ENCODE peak calls at places on chromosomes 13 and 19, in six cellular contexts. P, A, M, N, J and C are unnamed samples.

GRCh38 chr19:6216996-6217751 is 62.6 kb downstream of the MLLT1 start:
- DNase-seq in J (no peak), N (peak; percentile 81), M (no peak), A (peak; percentile 34), P (peak; percentile 83), C (no peak)

GRCh38 chr13:98291658-98292057 is 114.6 kb upstream of the RNF113B start:
- DNase-seq in P (peak; percentile 13), M (no peak), A (no peak), N (no peak), J (no peak), C (no peak)

GRCh38 chr19:39342647-39343305 is 555 bp downstream of the SAMD4B start:
- DNase-seq in J (no peak), M (no peak), P (peak; percentile 36), N (peak; percentile 40), A (no peak), C (no peak)

GRCh38 chr19:9986787-9987281 is 23.5 kb downstream of the COL5A3 start:
- DNase-seq in P (peak; percentile 78), N (peak; percentile 55), J (no peak), A (no peak), M (no peak), C (peak; percentile 47)

GRCh38 chr13:80040219-80040976 is 300.5 kb downstream of the SPRY2 start:
- DNase-seq in J (no peak), A (no peak), P (peak; percentile 90), N (no peak), M (peak; percentile 91), C (peak; percentile 50)

GRCh38 chr13:78022164-78022877 is 103.7 kb upstream of the EDNRB start:
- DNase-seq in M (no peak), A (no peak), N (no peak), P (peak; percentile 74), J (no peak), C (peak; percentile 11)

GRCh38 chr13:71625694-71626093 is 241.3 kb downstream of the DACH1 start:
- DNase-seq in J (no peak), M (no peak), A (no peak), P (peak; percentile 49), N (no peak), C (no peak)

GRCh38 chr13:58584610-58585009 is 953.1 kb downstream of the PCDH17 start:
- DNase-seq in A (no peak), N (no peak), P (no peak), M (no peak), J (no peak), C (no peak)

GRCh38 chr13:109654341-109655205 is 131.8 kb downstream of the IRS2 start:
- DNase-seq in M (no peak), N (no peak), J (no peak), A (no peak), P (peak; percentile 72), C (no peak)

GRCh38 chr13:51797664-51798488 is 6.1 kb downstream of the DHRS12 start:
- DNase-seq in M (peak; percentile 54), J (no peak), N (no peak), A (no peak), P (peak; percentile 71), C (peak; percentile 37)

GRCh38 chr13:69363360-69363759 is 744.3 kb upstream of the ATXN8OS start:
- DNase-seq in A (no peak), N (no peak), J (no peak), M (no peak), P (no peak), C (no peak)

GRCh38 chr19:11254662-11255061 is 7.7 kb downstream of the DOCK6 start:
- DNase-seq in M (no peak), P (no peak), J (no peak), N (no peak), A (no peak), C (no peak)

GRCh38 chr19:19691683-19692082 is 23.0 kb downstream of the ZNF101 start:
- DNase-seq in P (no peak), M (no peak), J (no peak), N (no peak), A (no peak), C (no peak)

GRCh38 chr19:31113250-31113685 is 236.0 kb downstream of the TSHZ3 start:
- DNase-seq in N (no peak), A (no peak), M (no peak), J (no peak), P (no peak), C (no peak)

GRCh38 chr13:23715762-23716235 is 145.6 kb downstream of the TNFRSF19 start:
- DNase-seq in P (no peak), A (no peak), N (no peak), M (no peak), J (no peak), C (no peak)

GRCh38 chr19:18637644-18638630 is 1.1 kb downstream of the KLHL26 start:
- DNase-seq in N (no peak), P (no peak), A (no peak), J (no peak), M (peak; percentile 54), C (no peak)

GRCh38 chr19:1093330-1093729 is 1.8 kb downstream of the POLR2E start:
- DNase-seq in J (no peak), N (no peak), P (no peak), A (peak; percentile 42), M (no peak), C (no peak)
- H3K4me3 ChIP-seq in J (no peak overlapping the region), N (no peak overlapping the region), P (no peak overlapping the region), A (no peak overlapping the region), M (no peak overlapping the region), C (no peak overlapping the region)

GRCh38 chr19:2611483-2612464 is 90.7 kb downstream of the GNG7 start:
- DNase-seq in A (no peak), N (no peak), P (no peak), J (no peak), M (no peak), C (no peak)
- TF ChIP-seq CTCF in A (peak; percentile 47), N (no peak), P (no peak), J (no peak), M (peak; percentile 53), C (no peak)

GRCh38 chr19:4979211-4979807 is 10.4 kb downstream of the KDM4B start:
- DNase-seq in P (no peak), A (no peak), M (no peak), J (no peak), N (no peak), C (no peak)

GRCh38 chr19:4980087-4980486 is 11.2 kb downstream of the KDM4B start:
- DNase-seq in P (no peak), M (no peak), J (no peak), N (no peak), A (no peak), C (no peak)

GRCh38 chr19:4977299-4978174 is 8.6 kb downstream of the KDM4B start:
- DNase-seq in P (peak; percentile 92), M (no peak), A (no peak), J (no peak), N (peak; percentile 66), C (peak; percentile 78)

GRCh38 chr19:4974855-4975469 is 6.0 kb downstream of the KDM4B start:
- DNase-seq in A (no peak), J (no peak), M (no peak), N (no peak), P (no peak), C (no peak)

DNA sequence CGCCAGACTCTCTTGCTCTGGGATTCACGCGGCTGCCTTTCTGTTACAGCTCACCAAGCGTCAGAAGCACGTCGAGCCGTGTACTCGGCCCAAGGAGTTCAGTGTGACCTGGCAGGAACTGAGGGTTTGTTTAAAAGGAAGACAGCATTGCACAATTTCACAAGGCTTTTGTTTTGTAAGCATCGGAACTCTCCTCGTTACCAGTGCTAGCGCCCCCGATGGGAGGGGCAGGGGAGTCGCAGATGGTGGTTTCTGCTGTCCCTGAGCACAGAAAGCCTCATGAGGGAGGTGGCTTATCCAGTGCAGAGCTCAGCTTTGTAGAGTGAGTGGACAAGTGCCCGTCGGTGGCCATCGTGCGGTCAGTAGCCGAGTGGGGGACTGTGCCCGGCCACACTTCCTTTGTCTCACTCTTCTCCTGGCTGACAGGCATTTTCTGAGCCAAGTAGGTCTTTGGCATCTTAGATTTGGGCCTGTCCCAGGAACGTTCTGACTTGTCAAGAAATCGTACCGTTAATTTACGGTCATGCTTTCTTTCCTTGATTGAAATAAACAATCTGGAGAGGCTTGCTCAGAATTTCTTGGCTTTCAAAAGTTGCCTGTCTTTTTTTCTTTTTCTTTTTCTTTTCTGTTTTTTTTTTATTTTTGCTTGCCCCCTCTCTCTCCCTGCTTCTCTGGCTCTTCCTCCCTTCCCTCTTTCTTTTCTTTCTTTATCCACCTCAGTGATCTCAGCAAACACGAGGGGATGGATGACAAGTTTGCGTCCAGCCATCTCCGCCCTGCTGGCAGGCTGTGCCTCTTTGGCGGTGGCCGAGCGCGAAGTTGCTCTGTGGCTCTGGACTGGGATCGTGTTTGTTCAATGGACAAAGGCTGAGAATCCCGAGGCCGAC is 7.7 kb downstream of the KDM4B start:
- DNase-seq in M (no peak), A (no peak), P (peak; percentile 99), J (peak; percentile 74), N (peak; percentile 88), C (peak; percentile 87)
- H3K4me3 ChIP-seq in M (no peak overlapping the region), A (no peak overlapping the region), P (peak overlapping the region; percentile 8), J (no peak overlapping the region), N (peak overlapping the region; percentile 18), C (peak overlapping the region; percentile 8)

GRCh38 chr19:35994868-35995654 is at the start of gene SDHAF1:
- DNase-seq in N (peak; percentile 97), J (peak; percentile 92), M (peak; percentile 86), A (peak; percentile 95), P (peak; percentile 95), C (peak; percentile 78)
- TF ChIP-seq CTCF in N (peak; percentile 11), J (no peak), M (no peak), A (no peak), P (no peak), C (no peak)

GRCh38 chr19:46410205-46411087 is 2.9 kb downstream of the CCDC8 start:
- DNase-seq in M (no peak), N (no peak), A (no peak), P (no peak), J (no peak), C (no peak)
- H3K4me3 ChIP-seq in M (no peak overlapping the region), N (peak overlapping the region; percentile 64), A (no peak overlapping the region), P (peak overlapping the region; percentile 74), J (no peak overlapping the region), C (no peak overlapping the region)